ENCODE peak calls at places on chromosomes 13 and 19, in five cellular contexts. One of them, this sample, is unnamed.

GRCh38 chr19:38360351-38360750 is 14.0 kb upstream of the PSMD8 start:
- DNase-seq in Ammon's horn: no peak
- DNase-seq in adrenal gland: no peak
- DNase-seq in amniotic stem cell: no peak
- DNase-seq in activated naive CD8-positive, alpha-beta T cell treated with anti-CD3 and anti-CD28 coated beads, Interleukin-2, amount 10 ng/mL, durations not matched to agents 7 days and 5 days: no peak
- DNase-seq in this sample: no peak

GRCh38 chr13:44331912-44332840 is 41.4 kb upstream of the SERP2 start:
- DNase-seq in Ammon's horn: peak
- DNase-seq in adrenal gland: no peak
- DNase-seq in amniotic stem cell: peak
- DNase-seq in activated naive CD8-positive, alpha-beta T cell treated with anti-CD3 and anti-CD28 coated beads, Interleukin-2, amount 10 ng/mL, durations not matched to agents 7 days and 5 days: no peak
- DNase-seq in this sample: no peak

GRCh38 chr13:44305845-44306244 is 67.8 kb upstream of the SERP2 start:
- DNase-seq in Ammon's horn: no peak
- DNase-seq in adrenal gland: no peak
- DNase-seq in amniotic stem cell: no peak
- DNase-seq in activated naive CD8-positive, alpha-beta T cell treated with anti-CD3 and anti-CD28 coated beads, Interleukin-2, amount 10 ng/mL, durations not matched to agents 7 days and 5 days: no peak
- DNase-seq in this sample: no peak

GRCh38 chr13:51844862-51845573 is at the start of gene TMEM272:
- DNase-seq in Ammon's horn: peak
- DNase-seq in adrenal gland: peak
- DNase-seq in amniotic stem cell: no peak
- DNase-seq in activated naive CD8-positive, alpha-beta T cell treated with anti-CD3 and anti-CD28 coated beads, Interleukin-2, amount 10 ng/mL, durations not matched to agents 7 days and 5 days: peak
- DNase-seq in this sample: peak

GRCh38 chr13:71789952-71790351 is 77.1 kb downstream of the DACH1 start:
- DNase-seq in Ammon's horn: no peak
- DNase-seq in adrenal gland: no peak
- DNase-seq in amniotic stem cell: no peak
- DNase-seq in activated naive CD8-positive, alpha-beta T cell treated with anti-CD3 and anti-CD28 coated beads, Interleukin-2, amount 10 ng/mL, durations not matched to agents 7 days and 5 days: no peak
- DNase-seq in this sample: no peak

GRCh38 chr19:18086590-18087138 is at the start of gene IL12RB1:
- DNase-seq in Ammon's horn: no peak
- DNase-seq in adrenal gland: no peak
- DNase-seq in amniotic stem cell: no peak
- DNase-seq in activated naive CD8-positive, alpha-beta T cell treated with anti-CD3 and anti-CD28 coated beads, Interleukin-2, amount 10 ng/mL, durations not matched to agents 7 days and 5 days: peak
- DNase-seq in this sample: peak

GRCh38 chr13:43023244-43023931 is at the start of gene DNAJC15:
- DNase-seq in Ammon's horn: peak
- DNase-seq in adrenal gland: peak
- DNase-seq in amniotic stem cell: no peak
- DNase-seq in activated naive CD8-positive, alpha-beta T cell treated with anti-CD3 and anti-CD28 coated beads, Interleukin-2, amount 10 ng/mL, durations not matched to agents 7 days and 5 days: peak
- DNase-seq in this sample: peak

GRCh38 chr19:5086725-5087439 is 118.0 kb downstream of the KDM4B start:
- DNase-seq in Ammon's horn: no peak
- DNase-seq in adrenal gland: no peak
- DNase-seq in amniotic stem cell: no peak
- DNase-seq in activated naive CD8-positive, alpha-beta T cell treated with anti-CD3 and anti-CD28 coated beads, Interleukin-2, amount 10 ng/mL, durations not matched to agents 7 days and 5 days: no peak
- DNase-seq in this sample: no peak

GRCh38 chr19:32269831-32270230 is 75.6 kb upstream of the ZNF507 start:
- DNase-seq in Ammon's horn: peak
- DNase-seq in adrenal gland: no peak
- DNase-seq in amniotic stem cell: no peak
- DNase-seq in activated naive CD8-positive, alpha-beta T cell treated with anti-CD3 and anti-CD28 coated beads, Interleukin-2, amount 10 ng/mL, durations not matched to agents 7 days and 5 days: no peak
- DNase-seq in this sample: no peak

GRCh38 chr19:8257052-8257443 is 47.9 kb downstream of the CERS4 start:
- DNase-seq in Ammon's horn: no peak
- DNase-seq in adrenal gland: no peak
- DNase-seq in amniotic stem cell: no peak
- DNase-seq in activated naive CD8-positive, alpha-beta T cell treated with anti-CD3 and anti-CD28 coated beads, Interleukin-2, amount 10 ng/mL, durations not matched to agents 7 days and 5 days: no peak
- DNase-seq in this sample: no peak

GRCh38 chr13:34867590-34867989 is 74.5 kb upstream of the NBEA start:
- DNase-seq in Ammon's horn: peak
- DNase-seq in adrenal gland: no peak
- DNase-seq in amniotic stem cell: peak
- DNase-seq in activated naive CD8-positive, alpha-beta T cell treated with anti-CD3 and anti-CD28 coated beads, Interleukin-2, amount 10 ng/mL, durations not matched to agents 7 days and 5 days: no peak
- DNase-seq in this sample: no peak

GRCh38 chr19:45138303-45138751 is 22.5 kb downstream of the NKPD1 start:
- DNase-seq in Ammon's horn: no peak
- DNase-seq in adrenal gland: peak
- DNase-seq in amniotic stem cell: no peak
- DNase-seq in activated naive CD8-positive, alpha-beta T cell treated with anti-CD3 and anti-CD28 coated beads, Interleukin-2, amount 10 ng/mL, durations not matched to agents 7 days and 5 days: no peak
- DNase-seq in this sample: no peak

GRCh38 chr13:111626371-111627305 is 306.2 kb downstream of the TEX29 start:
- DNase-seq in Ammon's horn: peak
- DNase-seq in adrenal gland: no peak
- DNase-seq in amniotic stem cell: no peak
- DNase-seq in activated naive CD8-positive, alpha-beta T cell treated with anti-CD3 and anti-CD28 coated beads, Interleukin-2, amount 10 ng/mL, durations not matched to agents 7 days and 5 days: no peak
- DNase-seq in this sample: no peak

GRCh38 chr13:94617389-94618000 is 15.8 kb downstream of the GPR180 start:
- DNase-seq in Ammon's horn: peak
- DNase-seq in adrenal gland: peak
- DNase-seq in amniotic stem cell: no peak
- DNase-seq in activated naive CD8-positive, alpha-beta T cell treated with anti-CD3 and anti-CD28 coated beads, Interleukin-2, amount 10 ng/mL, durations not matched to agents 7 days and 5 days: no peak
- DNase-seq in this sample: no peak

GRCh38 chr13:98525852-98526512 is 50.9 kb downstream of the STK24 start:
- DNase-seq in Ammon's horn: no peak
- DNase-seq in adrenal gland: no peak
- DNase-seq in amniotic stem cell: no peak
- DNase-seq in activated naive CD8-positive, alpha-beta T cell treated with anti-CD3 and anti-CD28 coated beads, Interleukin-2, amount 10 ng/mL, durations not matched to agents 7 days and 5 days: no peak
- DNase-seq in this sample: no peak

GRCh38 chr19:44753932-44754742 is 5.6 kb downstream of the BCL3 start:
- DNase-seq in Ammon's horn: peak
- DNase-seq in adrenal gland: peak
- DNase-seq in amniotic stem cell: no peak
- DNase-seq in activated naive CD8-positive, alpha-beta T cell treated with anti-CD3 and anti-CD28 coated beads, Interleukin-2, amount 10 ng/mL, durations not matched to agents 7 days and 5 days: peak
- DNase-seq in this sample: peak

GRCh38 chr19:29947871-29948270 is 5.8 kb downstream of the URI1 start:
- DNase-seq in Ammon's horn: no peak
- DNase-seq in adrenal gland: no peak
- DNase-seq in amniotic stem cell: no peak
- DNase-seq in activated naive CD8-positive, alpha-beta T cell treated with anti-CD3 and anti-CD28 coated beads, Interleukin-2, amount 10 ng/mL, durations not matched to agents 7 days and 5 days: no peak
- DNase-seq in this sample: no peak

GRCh38 chr19:51096473-51097165 is 11.6 kb downstream of the CTU1 start:
- DNase-seq in Ammon's horn: no peak
- DNase-seq in adrenal gland: no peak
- DNase-seq in amniotic stem cell: no peak
- DNase-seq in activated naive CD8-positive, alpha-beta T cell treated with anti-CD3 and anti-CD28 coated beads, Interleukin-2, amount 10 ng/mL, durations not matched to agents 7 days and 5 days: no peak
- DNase-seq in this sample: no peak

GRCh38 chr19:35913589-35913988 is 5.5 kb upstream of the TYROBP start:
- DNase-seq in Ammon's horn: no peak
- DNase-seq in adrenal gland: no peak
- DNase-seq in amniotic stem cell: no peak
- DNase-seq in activated naive CD8-positive, alpha-beta T cell treated with anti-CD3 and anti-CD28 coated beads, Interleukin-2, amount 10 ng/mL, durations not matched to agents 7 days and 5 days: no peak
- DNase-seq in this sample: no peak

GRCh38 chr19:10461047-10461949 is 41.0 kb downstream of the PDE4A start:
- DNase-seq in Ammon's horn: peak
- DNase-seq in adrenal gland: peak
- DNase-seq in amniotic stem cell: peak
- DNase-seq in activated naive CD8-positive, alpha-beta T cell treated with anti-CD3 and anti-CD28 coated beads, Interleukin-2, amount 10 ng/mL, durations not matched to agents 7 days and 5 days: peak
- DNase-seq in this sample: peak

GRCh38 chr13:39362652-39363390 is 240.2 kb downstream of the LHFPL6 start:
- DNase-seq in Ammon's horn: no peak
- DNase-seq in adrenal gland: no peak
- DNase-seq in amniotic stem cell: no peak
- DNase-seq in activated naive CD8-positive, alpha-beta T cell treated with anti-CD3 and anti-CD28 coated beads, Interleukin-2, amount 10 ng/mL, durations not matched to agents 7 days and 5 days: no peak
- DNase-seq in this sample: no peak

GRCh38 chr13:91745962-91746361 is 347.5 kb downstream of the GPC5 start:
- DNase-seq in Ammon's horn: no peak
- DNase-seq in adrenal gland: no peak
- DNase-seq in amniotic stem cell: no peak
- DNase-seq in activated naive CD8-positive, alpha-beta T cell treated with anti-CD3 and anti-CD28 coated beads, Interleukin-2, amount 10 ng/mL, durations not matched to agents 7 days and 5 days: no peak
- DNase-seq in this sample: no peak

GRCh38 chr13:102680842-102681725 is 13.8 kb downstream of the METTL21C start:
- DNase-seq in Ammon's horn: no peak
- DNase-seq in adrenal gland: no peak
- DNase-seq in amniotic stem cell: no peak
- DNase-seq in activated naive CD8-positive, alpha-beta T cell treated with anti-CD3 and anti-CD28 coated beads, Interleukin-2, amount 10 ng/mL, durations not matched to agents 7 days and 5 days: no peak
- DNase-seq in this sample: no peak

GRCh38 chr13:47287291-47287751 is 390.5 kb upstream of the HTR2A start:
- DNase-seq in Ammon's horn: no peak
- DNase-seq in adrenal gland: no peak
- DNase-seq in amniotic stem cell: no peak
- DNase-seq in activated naive CD8-positive, alpha-beta T cell treated with anti-CD3 and anti-CD28 coated beads, Interleukin-2, amount 10 ng/mL, durations not matched to agents 7 days and 5 days: no peak
- DNase-seq in this sample: no peak

GRCh38 chr19:46915386-46915785 is 54.6 kb downstream of the ARHGAP35 start:
- DNase-seq in Ammon's horn: no peak
- DNase-seq in adrenal gland: no peak
- DNase-seq in amniotic stem cell: no peak
- DNase-seq in activated naive CD8-positive, alpha-beta T cell treated with anti-CD3 and anti-CD28 coated beads, Interleukin-2, amount 10 ng/mL, durations not matched to agents 7 days and 5 days: no peak
- DNase-seq in this sample: no peak

GRCh38 chr13:110233181-110233641 is 73.7 kb downstream of the COL4A1 start:
- DNase-seq in Ammon's horn: peak
- DNase-seq in adrenal gland: no peak
- DNase-seq in amniotic stem cell: no peak
- DNase-seq in activated naive CD8-positive, alpha-beta T cell treated with anti-CD3 and anti-CD28 coated beads, Interleukin-2, amount 10 ng/mL, durations not matched to agents 7 days and 5 days: no peak
- DNase-seq in this sample: no peak

GRCh38 chr13:49240017-49240416 is 7.7 kb upstream of the CDADC1 start:
- DNase-seq in Ammon's horn: no peak
- DNase-seq in adrenal gland: no peak
- DNase-seq in amniotic stem cell: peak
- DNase-seq in activated naive CD8-positive, alpha-beta T cell treated with anti-CD3 and anti-CD28 coated beads, Interleukin-2, amount 10 ng/mL, durations not matched to agents 7 days and 5 days: no peak
- DNase-seq in this sample: peak

GRCh38 chr19:47714339-47714738 is 1.1 kb downstream of the EHD2 start:
- DNase-seq in Ammon's horn: no peak
- DNase-seq in adrenal gland: no peak
- DNase-seq in amniotic stem cell: no peak
- DNase-seq in activated naive CD8-positive, alpha-beta T cell treated with anti-CD3 and anti-CD28 coated beads, Interleukin-2, amount 10 ng/mL, durations not matched to agents 7 days and 5 days: no peak
- DNase-seq in this sample: no peak

GRCh38 chr13:108787709-108788394 is 158.4 kb downstream of the MYO16 start:
- DNase-seq in Ammon's horn: peak
- DNase-seq in adrenal gland: no peak
- DNase-seq in amniotic stem cell: no peak
- DNase-seq in activated naive CD8-positive, alpha-beta T cell treated with anti-CD3 and anti-CD28 coated beads, Interleukin-2, amount 10 ng/mL, durations not matched to agents 7 days and 5 days: no peak
- DNase-seq in this sample: no peak